ENCODE peak calls at places on chromosomes 2 and 18, in nine cellular contexts. A is A549, G is K562, P is suprapubic skin, I is ovary, C is sigmoid colon, K is HepG2, W is H1, T is tibial nerve. H is an unnamed sample.

GRCh38 chr2:231138699-231139098 is 13.9 kb upstream of the HTR2B start:
- DNase-seq in A (no peak), G (no peak), P (no peak), I (peak), C (no peak), K (no peak), W (no peak), T (no peak), H (no peak)

GRCh38 chr2:188292446-188293239 is 969 bp downstream of the GULP1 start:
- DNase-seq in A (peak), G (peak), P (peak), I (peak), C (peak), K (no peak), W (peak), T (peak), H (peak)

GRCh38 chr2:241695676-241696075 is 6.2 kb upstream of the ING5 start:
- DNase-seq in A (no peak), G (no peak), P (no peak), I (no peak), C (no peak), K (no peak), W (no peak), T (no peak), H (no peak)

GRCh38 chr2:1960761-1961160 is 216.4 kb upstream of the PXDN start:
- DNase-seq in A (no peak), G (no peak), P (no peak), I (no peak), C (peak), K (no peak), W (no peak), T (no peak), H (no peak)

GRCh38 chr2:73289304-73289703 is 4.0 kb downstream of the EGR4 start:
- DNase-seq in A (no peak), G (no peak), P (no peak), I (no peak), C (no peak), K (no peak), W (no peak), T (no peak), H (no peak)

GRCh38 chr2:39094717-39095363 is 26.0 kb downstream of the SOS1 start:
- DNase-seq in A (no peak), G (no peak), P (no peak), I (no peak), C (no peak), K (no peak), W (no peak), T (no peak), H (no peak)

GRCh38 chr18:30328839-30329238 is 713.7 kb downstream of the DSC3 start:
- DNase-seq in A (no peak), G (no peak), P (no peak), I (no peak), C (no peak), K (no peak), W (no peak), T (no peak), H (no peak)

GRCh38 chr2:46922049-46922448 is 6.4 kb upstream of the MCFD2 start:
- DNase-seq in A (no peak), G (no peak), P (no peak), I (no peak), C (no peak), K (no peak), W (no peak), T (no peak), H (no peak)

DNA sequence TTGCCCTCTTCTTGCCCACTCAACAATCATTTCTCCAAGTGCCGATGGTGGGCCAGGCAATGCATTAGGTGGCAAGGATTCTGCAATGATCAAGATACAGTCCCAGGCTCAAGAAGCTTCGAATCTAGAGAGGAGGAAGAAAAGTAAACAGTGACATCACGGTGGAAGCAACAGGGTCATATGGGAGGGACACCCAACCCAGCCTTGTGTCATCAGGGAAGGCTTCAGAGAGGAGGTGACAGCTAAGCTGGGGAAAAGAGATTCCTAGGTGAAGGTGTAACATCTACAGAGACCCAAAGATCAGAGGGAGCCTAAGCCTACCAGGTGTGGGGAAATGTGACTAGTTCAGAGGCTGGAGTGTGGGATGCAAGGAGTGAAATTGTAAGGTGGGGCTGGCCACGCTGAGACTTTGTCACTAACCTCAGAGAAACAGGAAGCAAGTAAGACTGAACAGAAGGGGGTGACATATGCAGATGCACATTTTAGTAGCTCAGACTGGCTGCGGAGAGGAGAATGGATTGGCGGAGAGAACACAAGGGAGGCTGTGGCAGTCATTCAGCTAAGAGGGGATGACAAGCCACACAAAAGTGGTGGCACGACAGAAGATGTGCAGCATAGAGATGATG is 104.9 kb downstream of the ANKRD44 start:
- DNase-seq in A (no peak), G (no peak), P (no peak), I (no peak), C (no peak), K (no peak), W (no peak), T (no peak), H (peak)
- TF ChIP-seq POLR2A in A (no peak), G (no peak), P (no peak), I (no peak), C (no peak), K (no peak), W (no peak), T (no peak), H (no peak)

GRCh38 chr18:49342690-49343089 is 117.8 kb downstream of the DYM start:
- DNase-seq in A (no peak), G (no peak), P (no peak), I (no peak), C (no peak), K (peak), W (no peak), T (no peak), H (no peak)
- TF ChIP-seq EP300 in A (no peak), G (no peak), P (no peak), I (no peak), C (no peak), K (no peak), W (no peak), T (no peak), H (no peak)

GRCh38 chr2:238060542-238061309 is at the start of gene SCLY:
- DNase-seq in A (peak), G (peak), P (peak), I (peak), C (peak), K (peak), W (peak), T (peak), H (peak)
- TF ChIP-seq POLR2A in A (peak), G (peak), P (peak), I (peak), C (peak), K (peak), W (peak), T (peak), H (peak)

GRCh38 chr2:42047488-42048317 is at the start of gene PKDCC:
- DNase-seq in A (peak), G (peak), P (peak), I (peak), C (peak), K (peak), W (peak), T (peak), H (peak)
- TF ChIP-seq EP300 in A (no peak), G (no peak), P (no peak), I (no peak), C (no peak), K (no peak), W (no peak), T (peak), H (no peak)

DNA sequence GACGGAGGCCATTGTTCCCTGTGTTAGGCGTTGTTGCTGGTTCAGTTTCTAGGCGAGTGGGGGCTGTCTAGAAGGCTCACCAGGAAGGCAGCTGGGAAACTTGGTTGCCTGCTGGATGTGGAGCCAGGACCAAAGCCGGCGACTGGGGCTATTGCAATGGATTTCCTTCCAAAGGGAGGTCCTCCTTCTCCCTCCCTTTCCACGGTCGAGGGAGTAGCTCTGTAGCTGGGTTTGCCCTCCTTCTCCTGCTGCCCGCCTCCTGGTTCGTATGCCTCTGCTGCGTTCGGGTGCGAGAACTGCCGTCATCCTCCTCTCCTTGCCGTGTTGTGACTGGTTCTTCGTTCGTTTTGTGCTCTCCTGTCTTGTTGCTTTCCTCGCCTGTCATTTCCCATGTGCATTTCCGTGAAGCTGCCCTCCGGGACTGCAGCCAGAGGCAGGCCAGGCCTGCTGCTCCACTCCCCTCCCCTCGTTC is 203.4 kb downstream of the NEDD4L start:
- DNase-seq in A (no peak), G (no peak), P (no peak), I (peak), C (peak), K (no peak), W (peak), T (no peak), H (no peak)
- TF ChIP-seq POLR2A in A (no peak), G (no peak), P (no peak), I (no peak), C (no peak), K (no peak), W (no peak), T (no peak), H (no peak)

DNA sequence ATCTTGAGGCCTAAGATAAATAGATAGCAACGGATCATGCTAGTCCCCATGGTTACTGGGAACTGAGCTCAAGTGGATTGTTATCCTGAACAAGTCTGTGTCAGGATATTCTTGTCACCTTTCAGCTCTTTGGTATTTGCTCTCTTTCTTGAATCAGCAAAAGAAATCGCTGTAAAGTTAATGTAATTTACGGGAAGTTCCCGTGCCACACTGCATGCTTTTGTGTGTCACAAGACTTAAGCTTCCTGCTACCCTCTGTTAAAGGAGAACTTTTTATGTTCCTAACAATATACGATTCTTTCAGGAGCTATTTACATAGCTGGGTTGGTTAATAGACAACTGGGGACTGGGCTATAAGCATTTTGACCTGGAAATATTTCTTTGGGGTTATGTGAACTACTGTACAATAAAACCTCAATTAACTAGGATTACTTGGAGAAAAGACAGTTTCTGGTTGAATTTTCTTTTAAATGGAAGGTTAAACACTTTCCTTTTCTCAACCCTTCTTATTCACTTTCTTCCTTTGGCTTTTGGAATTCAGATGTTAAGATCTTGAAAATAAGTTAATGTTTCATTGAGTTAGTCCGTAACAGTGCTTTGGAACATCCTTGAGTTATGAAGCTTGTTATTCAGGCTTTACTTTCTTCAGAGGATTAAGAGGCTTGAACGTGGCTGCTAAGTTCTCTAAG is 151.2 kb downstream of the FMNL2 start:
- DNase-seq in A (no peak), G (no peak), P (no peak), I (no peak), C (no peak), K (peak), W (no peak), T (no peak), H (no peak)
- TF ChIP-seq EP300 in A (no peak), G (no peak), P (no peak), I (no peak), C (no peak), K (peak), W (no peak), T (peak), H (no peak)

GRCh38 chr2:25878361-25879132 is at the start of gene ASXL2:
- DNase-seq in A (peak), G (peak), P (peak), I (peak), C (peak), K (peak), W (peak), T (peak), H (peak)
- TF ChIP-seq POLR2A in A (peak), G (peak), P (peak), I (peak), C (peak), K (peak), W (peak), T (peak), H (peak)

GRCh38 chr2:5236308-5236707 is 455.9 kb upstream of the SOX11 start:
- DNase-seq in A (no peak), G (no peak), P (no peak), I (no peak), C (no peak), K (no peak), W (no peak), T (no peak), H (no peak)
- TF ChIP-seq EP300 in A (no peak), G (no peak), P (no peak), I (no peak), C (no peak), K (no peak), W (no peak), T (no peak), H (no peak)